ENCODE peak calls at places on chromosomes 12 and 14, in five cellular contexts. Z, H, C, G and Q are unnamed samples.
A peak's percentile ranks its signal among the peaks of the same experiment; 100 is the strongest.

GRCh38 chr12:117742721-117743120 is 226.1 kb downstream of the KSR2 start:
- DNase-seq in Z (no peak), H (no peak), C (no peak), G (no peak), Q (no peak)

GRCh38 chr12:110179291-110179690 is 55.1 kb downstream of the IFT81 start:
- DNase-seq in Z (no peak), H (no peak), C (no peak), G (no peak), Q (no peak)

GRCh38 chr12:11711675-11712327 is 62.3 kb downstream of the ETV6 start:
- DNase-seq in Z (no peak), H (no peak), C (no peak), G (no peak), Q (no peak)

GRCh38 chr12:107196681-107197080 is 103.3 kb upstream of the CRY1 start:
- DNase-seq in Z (no peak), H (no peak), C (no peak), G (no peak), Q (no peak)

GRCh38 chr12:91355150-91356006 is 172.8 kb upstream of the DCN start:
- DNase-seq in Z (peak; percentile 62), H (peak; percentile 26), C (peak; percentile 58), G (peak; percentile 86), Q (peak; percentile 62)

GRCh38 chr12:14612250-14612649 is 44.6 kb upstream of the PLBD1 start:
- DNase-seq in Z (no peak), H (no peak), C (no peak), G (no peak), Q (no peak)

GRCh38 chr14:71231521-71232393 is 324.5 kb downstream of the PCNX1 start:
- DNase-seq in Z (no peak), H (no peak), C (no peak), G (no peak), Q (no peak)

GRCh38 chr12:70364695-70365397 is 1.2 kb upstream of the KCNMB4 start:
- DNase-seq in Z (no peak), H (no peak), C (no peak), G (no peak), Q (no peak)

GRCh38 chr12:99960312-99960711 is 24.4 kb downstream of the ANKS1B start:
- DNase-seq in Z (no peak), H (no peak), C (no peak), G (no peak), Q (no peak)

GRCh38 chr14:97218713-97219355 is 421.7 kb downstream of the VRK1 start:
- DNase-seq in Z (peak; percentile 43), H (peak; percentile 28), C (no peak), G (no peak), Q (peak; percentile 50)

GRCh38 chr14:50773632-50774541 is 57.1 kb downstream of the NIN start:
- DNase-seq in Z (peak; percentile 48), H (peak; percentile 37), C (no peak), G (no peak), Q (peak; percentile 72)

GRCh38 chr12:3988519-3989217 is 115.5 kb upstream of the PARP11 start:
- DNase-seq in Z (no peak), H (no peak), C (no peak), G (no peak), Q (no peak)

DNA sequence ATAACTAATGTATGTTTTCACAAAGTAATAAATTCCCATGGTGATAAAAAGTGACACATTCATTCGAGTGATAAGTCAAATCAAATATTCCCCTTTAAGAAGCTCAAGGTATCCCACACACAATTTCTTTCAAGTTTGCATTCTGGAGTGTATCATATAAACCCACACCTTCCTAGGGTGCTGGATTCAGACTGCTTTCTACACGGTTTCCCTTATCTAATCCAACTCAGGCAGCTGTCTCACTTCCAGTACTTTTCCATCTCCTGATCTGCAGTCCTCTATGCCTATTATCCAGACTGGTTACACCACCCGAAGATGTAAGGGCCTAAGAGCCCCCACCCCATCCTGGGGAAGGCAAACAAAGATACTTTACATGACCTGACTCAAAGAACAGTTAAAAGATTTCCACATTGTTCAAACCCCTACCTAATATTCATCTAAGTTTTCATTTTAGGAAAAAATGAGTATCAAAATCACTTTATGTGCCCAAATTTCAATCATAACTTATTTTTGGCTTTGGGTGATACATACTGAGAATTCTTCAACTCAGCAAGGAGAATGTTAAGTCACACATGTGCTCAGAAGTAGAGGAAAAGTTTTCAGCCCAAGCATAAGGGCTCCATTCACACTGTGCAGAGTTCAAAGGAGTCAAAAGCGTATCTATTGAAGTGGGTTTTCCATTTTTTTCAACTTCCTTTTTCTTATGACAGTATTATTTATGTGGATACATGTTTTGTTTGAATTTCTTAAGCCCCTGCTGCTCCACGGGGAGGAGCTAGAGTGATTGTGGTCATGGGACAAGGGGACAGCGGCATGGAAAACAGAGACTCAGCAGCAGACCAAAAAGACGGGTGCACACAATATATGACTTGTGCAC is 41.8 kb downstream of the CORO1C start:
- DNase-seq in Z (peak; percentile 37), H (no peak), C (no peak), G (no peak), Q (no peak)
- TF ChIP-seq CTCF in Z (no peak), H (no peak), C (no peak), G (no peak), Q (no peak)

DNA sequence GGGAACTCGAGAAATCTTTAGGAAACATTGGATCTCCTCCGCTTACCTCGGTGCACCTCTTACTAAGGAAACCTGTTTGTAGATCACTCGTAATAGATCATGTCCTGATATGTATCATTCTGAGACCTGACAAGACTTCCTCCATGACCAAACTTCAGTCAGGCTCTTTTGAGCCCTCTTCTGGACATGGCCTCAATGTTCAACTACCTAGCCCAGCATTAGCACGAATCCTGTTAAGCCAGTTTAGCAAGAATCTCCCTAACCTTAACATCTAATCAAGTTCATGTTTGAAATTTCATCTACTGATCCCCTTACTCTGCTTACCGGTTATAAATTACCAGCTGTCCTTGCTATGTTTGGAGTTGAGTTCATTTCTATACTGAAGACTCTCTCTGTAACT is 713.9 kb upstream of the USP15 start:
- DNase-seq in Z (no peak), H (no peak), C (no peak), G (no peak), Q (no peak)
- TF ChIP-seq CTCF in Z (no peak), H (peak; percentile 38), C (no peak), G (no peak), Q (no peak)

GRCh38 chr12:45731376-45731775 is 1.9 kb downstream of the ARID2 start:
- DNase-seq in Z (no peak), H (no peak), C (no peak), G (no peak), Q (no peak)

GRCh38 chr12:45729233-45730115 is at the start of gene ARID2:
- DNase-seq in Z (peak; percentile 59), H (peak; percentile 44), C (peak; percentile 70), G (peak; percentile 63), Q (peak; percentile 74)

GRCh38 chr12:45732250-45732649 is 2.7 kb downstream of the ARID2 start:
- DNase-seq in Z (no peak), H (no peak), C (no peak), G (no peak), Q (no peak)

GRCh38 chr12:45730116-45730841 is 773 bp downstream of the ARID2 start:
- DNase-seq in Z (peak; percentile 33), H (peak; percentile 34), C (no peak), G (no peak), Q (peak; percentile 61)

DNA sequence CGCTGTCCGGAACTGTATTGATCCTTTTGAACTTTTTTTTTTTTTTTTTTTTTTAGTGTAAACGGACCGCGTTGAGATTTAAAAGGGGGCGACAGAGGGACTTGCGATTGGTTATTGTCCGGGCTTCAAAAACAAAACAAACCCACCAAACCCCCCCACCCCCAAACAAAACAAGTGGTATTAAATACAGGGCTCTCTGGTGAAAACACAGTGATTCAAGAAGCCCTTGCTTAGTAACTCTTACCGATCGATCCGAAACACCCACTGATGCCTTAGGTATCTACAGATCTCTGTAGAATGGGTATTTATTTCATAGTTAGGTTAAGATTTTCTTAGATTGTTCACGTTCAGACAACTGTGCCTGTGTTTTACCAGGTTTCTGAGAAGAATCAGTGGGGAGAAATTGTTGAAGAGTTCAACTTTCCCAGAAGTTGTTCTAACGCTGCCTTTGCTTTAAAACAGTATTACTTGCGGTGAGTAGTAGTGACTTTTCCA is 1.4 kb downstream of the ARID2 start:
- DNase-seq in Z (no peak), H (no peak), C (no peak), G (no peak), Q (no peak)
- TF ChIP-seq CTCF in Z (no peak), H (no peak), C (no peak), G (no peak), Q (no peak)

DNA sequence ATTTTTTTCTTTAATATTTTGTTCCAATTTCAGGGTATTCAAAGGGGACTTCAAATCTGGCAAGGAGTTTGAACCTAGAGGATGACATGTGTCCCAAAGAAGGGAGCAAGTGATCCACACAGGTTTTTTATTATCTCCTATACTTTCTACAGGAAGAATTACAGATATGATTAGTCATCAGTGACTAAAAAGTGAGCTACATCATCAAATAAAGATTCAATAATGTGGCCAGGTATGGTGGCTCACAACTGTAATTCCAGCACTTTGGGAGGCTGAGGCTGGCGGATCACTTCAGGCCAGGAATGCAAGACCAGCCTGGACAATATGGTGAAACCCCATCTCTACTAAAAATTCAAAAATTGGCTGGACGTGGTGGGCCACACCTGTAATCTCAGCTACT is 24.2 kb downstream of the GLT8D2 start:
- DNase-seq in Z (no peak), H (no peak), C (no peak), G (no peak), Q (no peak)
- TF ChIP-seq CTCF in Z (no peak), H (no peak), C (no peak), G (no peak), Q (no peak)

DNA sequence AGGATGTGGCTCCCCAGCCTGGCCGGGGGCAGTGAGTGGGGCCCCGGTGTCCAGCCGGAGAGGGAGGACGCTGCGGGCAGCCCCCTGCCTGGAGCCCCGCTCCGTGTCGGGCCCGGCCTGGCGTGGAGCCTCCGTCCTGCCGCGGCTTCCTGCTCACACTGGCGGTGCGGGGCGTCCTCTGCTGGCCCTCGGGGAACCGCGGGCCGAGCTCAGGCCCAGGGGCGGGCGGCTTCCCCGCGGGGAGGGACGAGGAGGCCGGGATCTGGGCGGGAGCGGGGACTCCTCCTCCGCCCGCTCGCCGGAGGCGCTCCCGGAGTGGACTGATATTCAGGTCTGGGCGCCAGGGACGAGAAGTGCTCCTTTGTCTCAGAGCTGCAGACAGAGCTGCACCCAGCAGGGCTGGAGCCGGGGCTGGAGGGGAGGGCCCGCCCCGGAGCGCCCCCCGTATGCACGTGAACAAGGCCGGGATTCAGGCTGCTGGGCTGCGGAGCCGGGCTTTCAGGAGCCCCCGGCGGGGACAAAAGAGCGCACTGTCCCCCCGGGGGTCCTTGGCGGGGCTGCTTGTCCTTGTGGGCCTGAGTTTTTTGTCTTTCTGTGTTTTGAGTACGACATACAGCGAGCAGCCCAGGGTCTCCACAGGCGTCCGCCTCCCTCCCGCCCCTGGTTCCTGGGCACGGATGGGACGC is 2.3 kb downstream of the MMP17 start:
- DNase-seq in Z (peak; percentile 76), H (peak; percentile 54), C (peak; percentile 79), G (no peak), Q (peak; percentile 79)
- TF ChIP-seq CTCF in Z (peak; percentile 57), H (peak; percentile 49), C (peak; percentile 18), G (no peak), Q (peak; percentile 38)

GRCh38 chr14:34340226-34340625 is 121.8 kb downstream of the SPTSSA start:
- DNase-seq in Z (no peak), H (no peak), C (no peak), G (no peak), Q (no peak)
- TF ChIP-seq CTCF in Z (no peak), H (no peak), C (no peak), G (no peak), Q (no peak)

GRCh38 chr12:80632835-80633234 is 74.6 kb upstream of the MYF6 start:
- DNase-seq in Z (no peak), H (no peak), C (no peak), G (no peak), Q (peak; percentile 18)
- TF ChIP-seq CTCF in Z (no peak), H (peak; percentile 29), C (no peak), G (no peak), Q (peak; percentile 28)